ENCODE peak calls at places on chromosomes 16 and 17, in four cellular contexts. One of them, this sample, is unnamed.

GRCh38 chr16:84759061-84759460 is 59.3 kb downstream of the USP10 start:
- DNase-seq in LoVo: no peak
- DNase-seq in globus pallidus: no peak
- DNase-seq in hepatic stellate cell: no peak
- DNase-seq in this sample: no peak

GRCh38 chr16:83458612-83459011 is 349.2 kb upstream of the HSBP1 start:
- DNase-seq in LoVo: no peak
- DNase-seq in globus pallidus: no peak
- DNase-seq in hepatic stellate cell: peak
- DNase-seq in this sample: no peak

GRCh38 chr17:67810464-67810863 is 14.8 kb upstream of the BPTF start:
- DNase-seq in globus pallidus: no peak
- DNase-seq in LoVo: no peak
- DNase-seq in hepatic stellate cell: no peak
- DNase-seq in this sample: no peak

GRCh38 chr17:65855675-65856074 is 294.2 kb upstream of the AXIN2 start:
- DNase-seq in globus pallidus: no peak
- DNase-seq in LoVo: no peak
- DNase-seq in hepatic stellate cell: no peak
- DNase-seq in this sample: no peak

GRCh38 chr16:84633622-84634021 is 14.7 kb upstream of the KLHL36 start:
- DNase-seq in hepatic stellate cell: peak
- DNase-seq in LoVo: no peak
- DNase-seq in globus pallidus: no peak
- DNase-seq in this sample: no peak

GRCh38 chr16:10992112-10992511 is 47.7 kb downstream of the CLEC16A start:
- DNase-seq in globus pallidus: no peak
- DNase-seq in hepatic stellate cell: peak
- DNase-seq in LoVo: no peak
- DNase-seq in this sample: no peak

GRCh38 chr17:18021372-18021771 is 17.6 kb downstream of the ATPAF2 start:
- DNase-seq in globus pallidus: no peak
- DNase-seq in LoVo: no peak
- DNase-seq in hepatic stellate cell: no peak
- DNase-seq in this sample: no peak

GRCh38 chr17:81052199-81052997 is 17.4 kb downstream of the BAIAP2 start:
- DNase-seq in globus pallidus: no peak
- DNase-seq in hepatic stellate cell: no peak
- DNase-seq in LoVo: no peak
- DNase-seq in this sample: no peak

GRCh38 chr16:85611455-85612190 is 1.5 kb upstream of the GSE1 start:
- DNase-seq in hepatic stellate cell: peak
- DNase-seq in LoVo: peak
- DNase-seq in globus pallidus: peak
- DNase-seq in this sample: peak

GRCh38 chr17:2222901-2223616 is 80.5 kb downstream of the SMG6 start:
- DNase-seq in LoVo: no peak
- DNase-seq in hepatic stellate cell: no peak
- DNase-seq in globus pallidus: no peak
- DNase-seq in this sample: no peak

GRCh38 chr17:73474370-73474988 is 162.7 kb upstream of the CDC42EP4 start:
- DNase-seq in LoVo: peak
- DNase-seq in globus pallidus: no peak
- DNase-seq in hepatic stellate cell: peak
- DNase-seq in this sample: no peak

GRCh38 chr16:51153275-51153991 is 2.4 kb upstream of the SALL1 start:
- DNase-seq in globus pallidus: no peak
- DNase-seq in hepatic stellate cell: no peak
- DNase-seq in LoVo: no peak
- DNase-seq in this sample: no peak

GRCh38 chr17:33954597-33954996 is 300.5 kb upstream of the CCL2 start:
- DNase-seq in globus pallidus: no peak
- DNase-seq in hepatic stellate cell: no peak
- DNase-seq in LoVo: no peak
- DNase-seq in this sample: no peak

GRCh38 chr16:72646615-72647014 is 401.3 kb downstream of the ZFHX3 start:
- DNase-seq in LoVo: no peak
- DNase-seq in globus pallidus: no peak
- DNase-seq in hepatic stellate cell: no peak
- DNase-seq in this sample: no peak

GRCh38 chr17:8345951-8346665 is 6.5 kb downstream of the ODF4 start:
- DNase-seq in hepatic stellate cell: no peak
- DNase-seq in LoVo: no peak
- DNase-seq in globus pallidus: no peak
- DNase-seq in this sample: no peak

GRCh38 chr17:83079766-83080616 is 582 bp downstream of the METRNL start:
- DNase-seq in hepatic stellate cell: peak
- DNase-seq in LoVo: no peak
- DNase-seq in globus pallidus: no peak
- DNase-seq in this sample: peak

This sample was measured in activated B cell treated with CpG ODN at 0.5 μM for 24 hours.